ENCODE peak calls at places on chromosomes 5 and 9, in ten cellular contexts. G is glomerular endothelial cell; R is M059J; Z is CD8-positive, alpha-beta memory T cell; K is nephron progenitor cell; N is NCI-H774; A is NCI-H1105 treated with DMSO at 0.1 percent for 48 hours; B is kidney tubule cell; L is BE2C; E is H7. V is an unnamed sample.

GRCh38 chr5:59317023-59317771 is 576.3 kb downstream of the PDE4D start:
- DNase-seq in K (no peak), N (no peak), E (no peak), B (no peak), A (peak), R (peak), Z (no peak), G (no peak), L (peak), V (no peak)

GRCh38 chr9:90112791-90113190 is 508.0 kb downstream of the GADD45G start:
- DNase-seq in G (no peak), N (no peak), R (no peak), A (no peak), E (no peak), B (no peak), Z (no peak), K (no peak), L (no peak), V (no peak)

GRCh38 chr5:119402081-119402480 is 46.3 kb downstream of the TNFAIP8 start:
- DNase-seq in R (peak), Z (no peak), E (no peak), N (no peak), B (peak), A (no peak), K (no peak), L (no peak), G (no peak), V (no peak)

GRCh38 chr9:33393581-33393980 is 8.8 kb downstream of the AQP7 start:
- DNase-seq in A (no peak), Z (no peak), K (no peak), B (no peak), E (no peak), R (no peak), N (no peak), L (no peak), G (no peak), V (peak)

GRCh38 chr9:105069285-105070065 is 141.5 kb upstream of the ABCA1 start:
- DNase-seq in K (no peak), R (peak), Z (no peak), E (no peak), A (no peak), N (no peak), B (no peak), G (no peak), L (no peak), V (no peak)

GRCh38 chr5:6729400-6730310 is 16.4 kb downstream of the TENT4A start:
- DNase-seq in G (no peak), L (peak), B (peak), N (no peak), A (no peak), Z (peak), R (no peak), K (no peak), E (no peak), V (peak)

GRCh38 chr5:89083791-89084190 is 200.8 kb upstream of the MEF2C start:
- DNase-seq in L (no peak), N (no peak), Z (no peak), A (peak), R (peak), G (no peak), E (no peak), B (peak), K (no peak), V (no peak)

GRCh38 chr9:108562176-108562575 is 293.6 kb downstream of the ACTL7B start:
- DNase-seq in Z (no peak), K (no peak), R (peak), N (no peak), B (peak), E (no peak), L (no peak), A (no peak), G (no peak), V (no peak)

GRCh38 chr5:175868996-175869638 is 2.3 kb upstream of the CPLX2 start:
- DNase-seq in N (no peak), G (no peak), B (no peak), E (no peak), K (no peak), L (no peak), A (no peak), Z (no peak), R (no peak), V (no peak)

GRCh38 chr5:154390746-154391359 is 54.9 kb upstream of the SAP30L start:
- DNase-seq in N (no peak), R (no peak), E (no peak), L (no peak), B (no peak), Z (no peak), K (no peak), G (no peak), A (no peak), V (no peak)

GRCh38 chr9:127965953-127966352 is 14.8 kb downstream of the EEIG1 start:
- DNase-seq in B (no peak), Z (no peak), E (no peak), N (no peak), L (peak), G (no peak), K (no peak), R (no peak), A (no peak), V (no peak)

GRCh38 chr9:14133394-14133793 is 180.5 kb downstream of the NFIB start:
- DNase-seq in L (no peak), K (no peak), A (no peak), E (no peak), R (peak), Z (no peak), G (no peak), B (no peak), N (no peak), V (no peak)

GRCh38 chr9:138063033-138063432 is 185.5 kb downstream of the CACNA1B start:
- DNase-seq in E (no peak), L (no peak), K (no peak), G (no peak), A (no peak), N (no peak), B (no peak), Z (no peak), R (no peak), V (no peak)

GRCh38 chr9:90441814-90442213 is 200.8 kb downstream of the DIRAS2 start:
- DNase-seq in N (no peak), B (peak), K (no peak), A (peak), Z (no peak), G (no peak), L (no peak), R (no peak), E (no peak), V (no peak)

GRCh38 chr9:99118782-99119466 is 14.0 kb downstream of the TGFBR1 start:
- DNase-seq in Z (peak), K (no peak), B (no peak), L (no peak), N (no peak), A (no peak), E (no peak), G (no peak), R (no peak), V (no peak)

GRCh38 chr9:129078691-129079503 is 2.0 kb upstream of the DOLPP1 start:
- DNase-seq in L (no peak), A (no peak), N (no peak), K (no peak), B (no peak), E (no peak), R (no peak), Z (no peak), G (no peak), V (peak)

GRCh38 chr5:116388564-116389258 is 185.9 kb downstream of the SEMA6A start:
- DNase-seq in L (no peak), B (peak), K (no peak), A (no peak), N (no peak), Z (no peak), R (no peak), E (peak), G (no peak), V (no peak)

GRCh38 chr9:3511537-3511936 is 14.3 kb downstream of the RFX3 start:
- DNase-seq in R (peak), G (no peak), A (no peak), Z (no peak), B (no peak), L (no peak), N (no peak), E (no peak), K (no peak), V (no peak)

GRCh38 chr9:135504262-135505229 is 4.1 kb downstream of the MRPS2 start:
- DNase-seq in K (peak), E (peak), G (no peak), L (peak), A (peak), Z (peak), N (no peak), R (peak), B (peak), V (peak)

GRCh38 chr5:178388381-178389030 is 155.9 kb upstream of the PHYKPL start:
- DNase-seq in N (no peak), A (no peak), G (no peak), E (peak), Z (no peak), B (peak), R (peak), K (no peak), L (no peak), V (no peak)

GRCh38 chr5:607541-608285 is 4.4 kb upstream of the CEP72 start:
- DNase-seq in N (no peak), G (no peak), Z (no peak), E (no peak), A (no peak), R (no peak), L (peak), B (no peak), K (no peak), V (no peak)

GRCh38 chr9:2337602-2338001 is 284.0 kb upstream of the VLDLR start:
- DNase-seq in R (no peak), L (no peak), B (no peak), Z (no peak), E (no peak), A (no peak), N (no peak), G (no peak), K (no peak), V (no peak)

GRCh38 chr5:149007174-149007573 is 55.7 kb downstream of the SH3TC2 start:
- DNase-seq in N (no peak), K (no peak), E (no peak), R (peak), L (no peak), G (no peak), B (no peak), A (no peak), Z (no peak), V (no peak)

GRCh38 chr5:104179057-104179456 is 616.5 kb upstream of the NUDT12 start:
- DNase-seq in N (no peak), G (no peak), E (peak), R (peak), L (peak), K (peak), Z (no peak), B (peak), A (no peak), V (no peak)

GRCh38 chr5:66850354-66851075 is 254.3 kb downstream of the MAST4 start:
- DNase-seq in A (no peak), E (no peak), G (no peak), R (no peak), B (peak), K (no peak), Z (no peak), L (no peak), N (no peak), V (no peak)

GRCh38 chr5:130141689-130142320 is 237.5 kb downstream of the CHSY3 start:
- DNase-seq in G (peak), R (peak), N (no peak), L (peak), K (peak), Z (no peak), B (peak), E (peak), A (no peak), V (no peak)

GRCh38 chr5:92401492-92401891 is 1018.4 kb upstream of the ARRDC3 start:
- DNase-seq in G (no peak), R (peak), Z (no peak), A (peak), E (peak), K (peak), L (no peak), B (no peak), N (peak), V (no peak)

GRCh38 chr5:77304388-77304787 is 93.9 kb downstream of the PDE8B start:
- DNase-seq in E (no peak), L (no peak), Z (no peak), N (no peak), B (no peak), A (no peak), R (no peak), G (no peak), K (no peak), V (no peak)

GRCh38 chr9:34993502-34994428 is 4.2 kb downstream of the DNAJB5 start:
- DNase-seq in A (no peak), B (peak), E (peak), L (peak), K (no peak), G (no peak), Z (no peak), R (peak), N (no peak), V (no peak)

GRCh38 chr9:91255327-91255726 is 106.4 kb downstream of the AUH start:
- DNase-seq in N (no peak), K (no peak), L (no peak), A (no peak), B (no peak), G (no peak), E (no peak), R (peak), Z (no peak), V (no peak)

GRCh38 chr5:81838307-81838906 is 87.5 kb upstream of the SSBP2 start:
- DNase-seq in L (no peak), Z (peak), R (peak), K (no peak), A (no peak), B (peak), E (no peak), G (no peak), N (no peak), V (no peak)

GRCh38 chr9:136082496-136083361 is 12.4 kb downstream of the NACC2 start:
- DNase-seq in R (no peak), K (no peak), Z (no peak), A (no peak), N (no peak), G (no peak), E (peak), L (no peak), B (no peak), V (peak)

GRCh38 chr9:91843623-91844111 is 106.4 kb downstream of the ROR2 start:
- DNase-seq in R (no peak), B (no peak), E (peak), Z (no peak), A (no peak), L (peak), N (no peak), G (no peak), K (peak), V (no peak)

GRCh38 chr9:115524467-115525059 is 406.6 kb upstream of the TNC start:
- DNase-seq in E (peak), N (peak), Z (no peak), L (peak), A (peak), K (peak), R (peak), B (peak), G (no peak), V (no peak)

GRCh38 chr9:68978054-68978453 is 35.9 kb downstream of the PRKACG start:
- DNase-seq in Z (no peak), R (no peak), E (no peak), N (no peak), A (no peak), L (no peak), G (no peak), B (no peak), K (no peak), V (no peak)

GRCh38 chr5:74641014-74641777 is 668 bp upstream of the ENC1 start:
- DNase-seq in E (peak), A (no peak), L (peak), Z (no peak), N (peak), K (peak), B (peak), G (no peak), R (peak), V (peak)

GRCh38 chr5:33470544-33470943 is 29.8 kb downstream of the TARS1 start:
- DNase-seq in B (peak), E (no peak), L (peak), A (peak), R (peak), Z (no peak), N (peak), K (no peak), G (no peak), V (peak)

GRCh38 chr9:629136-629535 is 212.4 kb upstream of the DMRT1 start:
- DNase-seq in E (no peak), B (peak), K (no peak), L (no peak), A (no peak), Z (no peak), R (peak), G (no peak), N (no peak), V (no peak)

GRCh38 chr5:88769165-88769564 is 113.8 kb downstream of the MEF2C start:
- DNase-seq in N (no peak), B (no peak), R (peak), G (no peak), E (no peak), L (no peak), Z (no peak), K (no peak), A (no peak), V (no peak)